ENCODE peak calls at places on chromosomes 16 and 17, in eight cellular contexts. One of them, this sample, is unnamed.

GRCh38 chr17:38890410-38890746 is 20.5 kb downstream of the LASP1 start:
- DNase-seq in GM12878: no peak
- DNase-seq in K562: no peak
- DNase-seq in A549: no peak
- DNase-seq in HepG2: no peak
- DNase-seq in HCT116: no peak
- DNase-seq in H1: no peak
- DNase-seq in endothelial cell of umbilical vein: no peak
- DNase-seq in this sample: no peak

GRCh38 chr17:14715531-14715930 is 414.6 kb downstream of the HS3ST3B1 start:
- DNase-seq in A549: no peak
- DNase-seq in H1: no peak
- DNase-seq in HCT116: no peak
- DNase-seq in K562: no peak
- DNase-seq in HepG2: no peak
- DNase-seq in GM12878: no peak
- DNase-seq in endothelial cell of umbilical vein: no peak
- DNase-seq in this sample: no peak

GRCh38 chr17:21223086-21223485 is 9.1 kb upstream of the TMEM11 start:
- DNase-seq in GM12878: no peak
- DNase-seq in HCT116: no peak
- DNase-seq in K562: no peak
- DNase-seq in HepG2: no peak
- DNase-seq in H1: no peak
- DNase-seq in endothelial cell of umbilical vein: no peak
- DNase-seq in A549: no peak
- DNase-seq in this sample: no peak

GRCh38 chr17:33973491-33973890 is 281.6 kb upstream of the CCL2 start:
- DNase-seq in endothelial cell of umbilical vein: no peak
- DNase-seq in K562: no peak
- DNase-seq in HCT116: no peak
- DNase-seq in H1: no peak
- DNase-seq in A549: no peak
- DNase-seq in HepG2: no peak
- DNase-seq in GM12878: no peak
- DNase-seq in this sample: no peak

GRCh38 chr16:68081796-68082567 is 3.2 kb upstream of the NFATC3 start:
- DNase-seq in H1: peak
- DNase-seq in HepG2: no peak
- DNase-seq in A549: no peak
- DNase-seq in GM12878: no peak
- DNase-seq in K562: no peak
- DNase-seq in HCT116: no peak
- DNase-seq in endothelial cell of umbilical vein: no peak
- DNase-seq in this sample: no peak

GRCh38 chr17:42603318-42603717 is 5.9 kb downstream of the RETREG3 start:
- DNase-seq in A549: no peak
- DNase-seq in HepG2: no peak
- DNase-seq in K562: no peak
- DNase-seq in GM12878: no peak
- DNase-seq in HCT116: no peak
- DNase-seq in endothelial cell of umbilical vein: no peak
- DNase-seq in H1: no peak
- DNase-seq in this sample: no peak

GRCh38 chr16:1188781-1189189 is 35.9 kb downstream of the CACNA1H start:
- DNase-seq in HepG2: no peak
- DNase-seq in GM12878: no peak
- DNase-seq in endothelial cell of umbilical vein: peak
- DNase-seq in A549: no peak
- DNase-seq in H1: peak
- DNase-seq in HCT116: no peak
- DNase-seq in K562: peak
- DNase-seq in this sample: peak

GRCh38 chr16:85028638-85029412 is 1.2 kb downstream of the KIAA0513 start:
- DNase-seq in K562: no peak
- DNase-seq in endothelial cell of umbilical vein: peak
- DNase-seq in A549: no peak
- DNase-seq in H1: no peak
- DNase-seq in HepG2: no peak
- DNase-seq in HCT116: no peak
- DNase-seq in GM12878: no peak
- DNase-seq in this sample: peak

GRCh38 chr16:50273888-50274770 is 7.8 kb downstream of the ADCY7 start:
- DNase-seq in K562: peak
- DNase-seq in endothelial cell of umbilical vein: no peak
- DNase-seq in GM12878: peak
- DNase-seq in HCT116: no peak
- DNase-seq in H1: no peak
- DNase-seq in A549: no peak
- DNase-seq in HepG2: no peak
- DNase-seq in this sample: peak

GRCh38 chr17:68172461-68172954 is 75.3 kb upstream of the AMZ2 start:
- DNase-seq in H1: peak
- DNase-seq in A549: peak
- DNase-seq in HCT116: peak
- DNase-seq in K562: peak
- DNase-seq in GM12878: no peak
- DNase-seq in endothelial cell of umbilical vein: peak
- DNase-seq in HepG2: peak
- DNase-seq in this sample: peak

GRCh38 chr16:87845807-87846619 is 23.3 kb downstream of the SLC7A5 start:
- DNase-seq in K562: no peak
- DNase-seq in H1: no peak
- DNase-seq in HCT116: no peak
- DNase-seq in GM12878: no peak
- DNase-seq in endothelial cell of umbilical vein: no peak
- DNase-seq in HepG2: no peak
- DNase-seq in A549: no peak
- DNase-seq in this sample: no peak

GRCh38 chr17:77723909-77724875 is 234.3 kb upstream of the TNRC6C start:
- DNase-seq in K562: no peak
- DNase-seq in endothelial cell of umbilical vein: no peak
- DNase-seq in HCT116: no peak
- DNase-seq in HepG2: no peak
- DNase-seq in H1: peak
- DNase-seq in A549: no peak
- DNase-seq in GM12878: peak
- DNase-seq in this sample: no peak

GRCh38 chr17:55742272-55743102 is 8.4 kb upstream of the PCTP start:
- DNase-seq in GM12878: no peak
- DNase-seq in HepG2: peak
- DNase-seq in H1: no peak
- DNase-seq in endothelial cell of umbilical vein: no peak
- DNase-seq in HCT116: no peak
- DNase-seq in A549: no peak
- DNase-seq in K562: no peak
- DNase-seq in this sample: no peak

GRCh38 chr17:38658741-38659345 is 15.9 kb downstream of the EPOP start:
- DNase-seq in endothelial cell of umbilical vein: no peak
- DNase-seq in H1: no peak
- DNase-seq in A549: no peak
- DNase-seq in K562: no peak
- DNase-seq in GM12878: no peak
- DNase-seq in HCT116: no peak
- DNase-seq in HepG2: no peak
- DNase-seq in this sample: peak

GRCh38 chr16:57579361-57579665 is 36.9 kb downstream of the ADGRG5 start:
- DNase-seq in A549: no peak
- DNase-seq in GM12878: no peak
- DNase-seq in HCT116: no peak
- DNase-seq in K562: no peak
- DNase-seq in H1: no peak
- DNase-seq in HepG2: no peak
- DNase-seq in endothelial cell of umbilical vein: no peak
- DNase-seq in this sample: no peak

GRCh38 chr16:58970775-58971174 is 236.7 kb upstream of the GOT2 start:
- DNase-seq in endothelial cell of umbilical vein: no peak
- DNase-seq in A549: no peak
- DNase-seq in K562: no peak
- DNase-seq in H1: no peak
- DNase-seq in GM12878: no peak
- DNase-seq in HCT116: no peak
- DNase-seq in HepG2: no peak
- DNase-seq in this sample: no peak

GRCh38 chr16:22948058-22948602 is 134.2 kb downstream of the HS3ST2 start:
- DNase-seq in A549: no peak
- DNase-seq in GM12878: no peak
- DNase-seq in HCT116: no peak
- DNase-seq in HepG2: no peak
- DNase-seq in endothelial cell of umbilical vein: no peak
- DNase-seq in H1: peak
- DNase-seq in K562: no peak
- DNase-seq in this sample: peak

GRCh38 chr17:8151641-8152111 is 528 bp downstream of the PER1 start:
- DNase-seq in GM12878: no peak
- DNase-seq in endothelial cell of umbilical vein: peak
- DNase-seq in H1: no peak
- DNase-seq in K562: no peak
- DNase-seq in HepG2: no peak
- DNase-seq in A549: no peak
- DNase-seq in HCT116: no peak
- DNase-seq in this sample: peak

GRCh38 chr17:64345691-64346376 is 44.8 kb downstream of the PECAM1 start:
- DNase-seq in endothelial cell of umbilical vein: peak
- DNase-seq in A549: no peak
- DNase-seq in HepG2: no peak
- DNase-seq in H1: no peak
- DNase-seq in HCT116: no peak
- DNase-seq in GM12878: no peak
- DNase-seq in K562: no peak
- DNase-seq in this sample: no peak

GRCh38 chr17:48553190-48553547 is 8.3 kb upstream of the HOXB2 start:
- DNase-seq in K562: no peak
- DNase-seq in GM12878: no peak
- DNase-seq in HCT116: no peak
- DNase-seq in A549: no peak
- DNase-seq in endothelial cell of umbilical vein: no peak
- DNase-seq in H1: no peak
- DNase-seq in HepG2: no peak
- DNase-seq in this sample: no peak
- H3K4me3 ChIP-seq in K562: no peak
- H3K4me3 ChIP-seq in GM12878: no peak
- H3K4me3 ChIP-seq in HCT116: no peak
- H3K4me3 ChIP-seq in A549: no peak
- H3K4me3 ChIP-seq in endothelial cell of umbilical vein: no peak
- H3K4me3 ChIP-seq in H1: no peak
- H3K4me3 ChIP-seq in HepG2: no peak
- H3K4me3 ChIP-seq in this sample: no peak

DNA sequence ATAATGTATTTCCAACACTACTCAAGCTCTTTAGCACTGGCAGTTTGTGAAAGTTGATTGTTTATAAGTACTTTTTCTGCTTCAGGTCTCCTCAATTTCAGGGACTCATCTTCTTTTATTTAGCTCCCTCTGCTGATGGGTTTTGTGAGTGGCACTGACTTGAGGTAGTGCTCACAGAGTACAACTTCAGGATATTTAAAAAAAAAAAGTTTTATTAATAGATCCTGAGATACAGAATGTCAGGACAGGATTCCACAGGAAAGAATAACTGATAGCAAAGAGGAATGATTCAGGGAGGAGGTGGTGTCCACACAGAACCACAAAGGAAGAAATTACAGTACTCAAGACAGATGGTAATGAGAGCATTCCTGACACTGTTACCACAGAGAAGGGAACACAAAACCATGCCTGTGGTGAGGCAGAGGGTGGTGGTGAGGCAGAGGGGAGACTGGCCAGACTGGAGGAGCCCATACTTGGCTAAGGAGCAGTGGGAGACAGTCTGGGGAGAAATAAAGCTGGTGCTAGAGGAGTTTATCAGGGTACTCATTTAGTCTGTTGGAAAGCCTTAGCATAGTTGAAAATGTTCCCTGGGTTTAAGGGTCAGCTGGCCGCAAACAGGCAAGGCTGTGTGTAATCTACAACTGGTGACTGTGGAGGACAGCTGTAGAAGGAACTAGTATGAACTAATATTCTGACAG is 63.7 kb downstream of the SPAG9 start:
- DNase-seq in K562: peak
- DNase-seq in GM12878: no peak
- DNase-seq in HCT116: peak
- DNase-seq in A549: peak
- DNase-seq in endothelial cell of umbilical vein: peak
- DNase-seq in HepG2: peak
- DNase-seq in H1: peak
- DNase-seq in this sample: peak
- TF ChIP-seq POLR2A in K562: no peak
- TF ChIP-seq POLR2A in GM12878: no peak
- TF ChIP-seq POLR2A in HCT116: no peak
- TF ChIP-seq POLR2A in A549: no peak
- TF ChIP-seq POLR2A in endothelial cell of umbilical vein: no peak
- TF ChIP-seq POLR2A in HepG2: no peak
- TF ChIP-seq POLR2A in H1: no peak
- TF ChIP-seq POLR2A in this sample: no peak

GRCh38 chr16:47228241-47228640 is 84.5 kb upstream of the NETO2 start:
- DNase-seq in HCT116: no peak
- DNase-seq in K562: no peak
- DNase-seq in HepG2: no peak
- DNase-seq in GM12878: no peak
- DNase-seq in A549: no peak
- DNase-seq in endothelial cell of umbilical vein: no peak
- DNase-seq in H1: no peak
- DNase-seq in this sample: no peak
- TF ChIP-seq MAX in HCT116: no peak
- TF ChIP-seq MAX in K562: no peak
- TF ChIP-seq MAX in HepG2: no peak
- TF ChIP-seq MAX in GM12878: no peak
- TF ChIP-seq MAX in A549: no peak
- TF ChIP-seq MAX in endothelial cell of umbilical vein: no peak
- TF ChIP-seq MAX in H1: no peak
- TF ChIP-seq MAX in this sample: no peak

GRCh38 chr16:72845322-72846020 is 202.5 kb downstream of the ZFHX3 start:
- DNase-seq in A549: no peak
- DNase-seq in endothelial cell of umbilical vein: no peak
- DNase-seq in H1: no peak
- DNase-seq in GM12878: no peak
- DNase-seq in K562: no peak
- DNase-seq in HCT116: no peak
- DNase-seq in HepG2: no peak
- DNase-seq in this sample: no peak

GRCh38 chr16:72848045-72848410 is 199.9 kb downstream of the ZFHX3 start:
- DNase-seq in GM12878: no peak
- DNase-seq in A549: peak
- DNase-seq in endothelial cell of umbilical vein: no peak
- DNase-seq in HepG2: no peak
- DNase-seq in K562: no peak
- DNase-seq in H1: no peak
- DNase-seq in HCT116: no peak
- DNase-seq in this sample: no peak

GRCh38 chr16:72846594-72846993 is 201.3 kb downstream of the ZFHX3 start:
- DNase-seq in HCT116: no peak
- DNase-seq in HepG2: no peak
- DNase-seq in endothelial cell of umbilical vein: no peak
- DNase-seq in GM12878: no peak
- DNase-seq in K562: no peak
- DNase-seq in A549: no peak
- DNase-seq in H1: no peak
- DNase-seq in this sample: no peak

GRCh38 chr16:72848759-72849664 is 198.9 kb downstream of the ZFHX3 start:
- DNase-seq in A549: peak
- DNase-seq in HCT116: peak
- DNase-seq in K562: no peak
- DNase-seq in HepG2: no peak
- DNase-seq in H1: no peak
- DNase-seq in GM12878: no peak
- DNase-seq in endothelial cell of umbilical vein: peak
- DNase-seq in this sample: no peak

GRCh38 chr16:72847187-72848044 is 200.5 kb downstream of the ZFHX3 start:
- DNase-seq in H1: no peak
- DNase-seq in A549: peak
- DNase-seq in K562: peak
- DNase-seq in HepG2: peak
- DNase-seq in endothelial cell of umbilical vein: peak
- DNase-seq in HCT116: no peak
- DNase-seq in GM12878: no peak
- DNase-seq in this sample: peak
- H3K4me3 ChIP-seq in H1: no peak
- H3K4me3 ChIP-seq in A549: peak
- H3K4me3 ChIP-seq in K562: no peak
- H3K4me3 ChIP-seq in HepG2: no peak
- H3K4me3 ChIP-seq in endothelial cell of umbilical vein: no peak
- H3K4me3 ChIP-seq in HCT116: no peak
- H3K4me3 ChIP-seq in GM12878: no peak
- H3K4me3 ChIP-seq in this sample: no peak